ENCODE peak calls at places on chromosomes 3 and 15, in six cellular contexts. One of them, this sample, is unnamed.

GRCh38 chr3:155110996-155111901 is 31.1 kb downstream of the MME start:
- DNase-seq in GDM1: no peak
- DNase-seq in neural crest cell: no peak
- DNase-seq in stomach: no peak
- DNase-seq in cardiac fibroblast: no peak
- DNase-seq in T follicular helper cell: no peak
- DNase-seq in this sample: no peak

GRCh38 chr3:11556234-11556633 is 87.5 kb downstream of the VGLL4 start:
- DNase-seq in neural crest cell: no peak
- DNase-seq in T follicular helper cell: no peak
- DNase-seq in GDM1: no peak
- DNase-seq in cardiac fibroblast: no peak
- DNase-seq in stomach: no peak
- DNase-seq in this sample: no peak

GRCh38 chr3:86152620-86153019 is 838.3 kb downstream of the VGLL3 start:
- DNase-seq in T follicular helper cell: no peak
- DNase-seq in stomach: no peak
- DNase-seq in neural crest cell: no peak
- DNase-seq in GDM1: no peak
- DNase-seq in cardiac fibroblast: no peak
- DNase-seq in this sample: no peak

GRCh38 chr3:46575577-46576222 is 9.6 kb upstream of the LRRC2 start:
- DNase-seq in GDM1: no peak
- DNase-seq in cardiac fibroblast: no peak
- DNase-seq in T follicular helper cell: no peak
- DNase-seq in neural crest cell: no peak
- DNase-seq in stomach: no peak
- DNase-seq in this sample: no peak

GRCh38 chr3:9026320-9027040 is 63.2 kb upstream of the RAD18 start:
- DNase-seq in cardiac fibroblast: no peak
- DNase-seq in neural crest cell: no peak
- DNase-seq in stomach: no peak
- DNase-seq in GDM1: no peak
- DNase-seq in T follicular helper cell: no peak
- DNase-seq in this sample: no peak

GRCh38 chr15:67110958-67111864 is 45.8 kb downstream of the SMAD3 start:
- DNase-seq in T follicular helper cell: no peak
- DNase-seq in stomach: no peak
- DNase-seq in cardiac fibroblast: peak
- DNase-seq in neural crest cell: no peak
- DNase-seq in GDM1: no peak
- DNase-seq in this sample: no peak

GRCh38 chr15:60592386-60593339 is 113.7 kb upstream of the ICE2 start:
- DNase-seq in stomach: peak
- DNase-seq in neural crest cell: peak
- DNase-seq in GDM1: no peak
- DNase-seq in T follicular helper cell: peak
- DNase-seq in cardiac fibroblast: peak
- DNase-seq in this sample: peak

GRCh38 chr3:37987315-37987697 is 3.3 kb upstream of the VILL start:
- DNase-seq in GDM1: no peak
- DNase-seq in T follicular helper cell: no peak
- DNase-seq in stomach: no peak
- DNase-seq in cardiac fibroblast: no peak
- DNase-seq in neural crest cell: no peak
- DNase-seq in this sample: no peak

GRCh38 chr3:122892561-122892960 is 97.7 kb downstream of the SLC49A4 start:
- DNase-seq in stomach: no peak
- DNase-seq in T follicular helper cell: no peak
- DNase-seq in GDM1: no peak
- DNase-seq in cardiac fibroblast: no peak
- DNase-seq in neural crest cell: no peak
- DNase-seq in this sample: no peak

GRCh38 chr3:141876381-141876890 is at the start of gene ATP1B3:
- DNase-seq in GDM1: peak
- DNase-seq in stomach: peak
- DNase-seq in cardiac fibroblast: peak
- DNase-seq in neural crest cell: peak
- DNase-seq in T follicular helper cell: peak
- DNase-seq in this sample: peak

GRCh38 chr3:66153471-66153870 is 67.3 kb upstream of the SLC25A26 start:
- DNase-seq in cardiac fibroblast: no peak
- DNase-seq in GDM1: no peak
- DNase-seq in neural crest cell: no peak
- DNase-seq in T follicular helper cell: no peak
- DNase-seq in stomach: no peak
- DNase-seq in this sample: no peak

GRCh38 chr3:71725279-71725991 is at the start of gene EIF4E3:
- DNase-seq in stomach: peak
- DNase-seq in T follicular helper cell: no peak
- DNase-seq in neural crest cell: peak
- DNase-seq in cardiac fibroblast: no peak
- DNase-seq in GDM1: no peak
- DNase-seq in this sample: no peak

GRCh38 chr15:28998511-28998910 is 112.7 kb downstream of the APBA2 start:
- DNase-seq in stomach: no peak
- DNase-seq in T follicular helper cell: no peak
- DNase-seq in GDM1: no peak
- DNase-seq in cardiac fibroblast: no peak
- DNase-seq in neural crest cell: no peak
- DNase-seq in this sample: no peak

GRCh38 chr3:135329479-135329878 is 534.4 kb downstream of the EPHB1 start:
- DNase-seq in T follicular helper cell: no peak
- DNase-seq in stomach: no peak
- DNase-seq in GDM1: peak
- DNase-seq in cardiac fibroblast: no peak
- DNase-seq in neural crest cell: no peak
- DNase-seq in this sample: no peak

GRCh38 chr3:172199850-172200369 is 160.5 kb downstream of the FNDC3B start:
- DNase-seq in GDM1: no peak
- DNase-seq in neural crest cell: no peak
- DNase-seq in stomach: no peak
- DNase-seq in cardiac fibroblast: no peak
- DNase-seq in T follicular helper cell: no peak
- DNase-seq in this sample: no peak

GRCh38 chr3:66582721-66583141 is 81.9 kb upstream of the LRIG1 start:
- DNase-seq in T follicular helper cell: peak
- DNase-seq in stomach: no peak
- DNase-seq in neural crest cell: no peak
- DNase-seq in cardiac fibroblast: no peak
- DNase-seq in GDM1: no peak
- DNase-seq in this sample: peak

GRCh38 chr3:66355394-66355793 is 134.6 kb downstream of the SLC25A26 start:
- DNase-seq in T follicular helper cell: no peak
- DNase-seq in neural crest cell: no peak
- DNase-seq in GDM1: no peak
- DNase-seq in stomach: no peak
- DNase-seq in cardiac fibroblast: no peak
- DNase-seq in this sample: no peak

GRCh38 chr3:20484126-20484525 is 298.1 kb upstream of the SGO1 start:
- DNase-seq in cardiac fibroblast: no peak
- DNase-seq in GDM1: no peak
- DNase-seq in T follicular helper cell: no peak
- DNase-seq in neural crest cell: no peak
- DNase-seq in stomach: no peak
- DNase-seq in this sample: no peak

GRCh38 chr3:9347887-9348286 is 15.0 kb upstream of the THUMPD3 start:
- DNase-seq in neural crest cell: no peak
- DNase-seq in cardiac fibroblast: peak
- DNase-seq in stomach: no peak
- DNase-seq in T follicular helper cell: no peak
- DNase-seq in GDM1: no peak
- DNase-seq in this sample: no peak

GRCh38 chr3:135326851-135327250 is 531.8 kb downstream of the EPHB1 start:
- DNase-seq in T follicular helper cell: no peak
- DNase-seq in neural crest cell: no peak
- DNase-seq in GDM1: no peak
- DNase-seq in cardiac fibroblast: no peak
- DNase-seq in stomach: no peak
- DNase-seq in this sample: no peak

GRCh38 chr3:140242818-140243276 is 307.9 kb downstream of the CLSTN2 start:
- DNase-seq in T follicular helper cell: no peak
- DNase-seq in GDM1: no peak
- DNase-seq in neural crest cell: no peak
- DNase-seq in stomach: no peak
- DNase-seq in cardiac fibroblast: peak
- DNase-seq in this sample: no peak

GRCh38 chr3:140148824-140149390 is 213.9 kb downstream of the CLSTN2 start:
- DNase-seq in GDM1: no peak
- DNase-seq in stomach: no peak
- DNase-seq in neural crest cell: no peak
- DNase-seq in cardiac fibroblast: no peak
- DNase-seq in T follicular helper cell: no peak
- DNase-seq in this sample: no peak

GRCh38 chr15:83444936-83445335 is 2.2 kb upstream of the SH3GL3 start:
- DNase-seq in stomach: no peak
- DNase-seq in cardiac fibroblast: no peak
- DNase-seq in neural crest cell: no peak
- DNase-seq in GDM1: no peak
- DNase-seq in T follicular helper cell: no peak
- DNase-seq in this sample: no peak

GRCh38 chr3:135706758-135707375 is 258.7 kb upstream of the PPP2R3A start:
- DNase-seq in stomach: no peak
- DNase-seq in GDM1: no peak
- DNase-seq in neural crest cell: no peak
- DNase-seq in cardiac fibroblast: no peak
- DNase-seq in T follicular helper cell: no peak
- DNase-seq in this sample: no peak

GRCh38 chr3:11532865-11533490 is 110.7 kb downstream of the VGLL4 start:
- DNase-seq in GDM1: no peak
- DNase-seq in neural crest cell: no peak
- DNase-seq in stomach: no peak
- DNase-seq in T follicular helper cell: no peak
- DNase-seq in cardiac fibroblast: peak
- DNase-seq in this sample: no peak

GRCh38 chr3:160444411-160444810 is 5.2 kb downstream of the TRIM59 start:
- DNase-seq in stomach: no peak
- DNase-seq in GDM1: no peak
- DNase-seq in neural crest cell: no peak
- DNase-seq in cardiac fibroblast: no peak
- DNase-seq in T follicular helper cell: no peak
- DNase-seq in this sample: no peak

GRCh38 chr3:11423868-11424267 is 151.7 kb downstream of the ATG7 start:
- DNase-seq in neural crest cell: no peak
- DNase-seq in stomach: no peak
- DNase-seq in cardiac fibroblast: no peak
- DNase-seq in T follicular helper cell: no peak
- DNase-seq in GDM1: no peak
- DNase-seq in this sample: no peak

GRCh38 chr3:189355481-189356201 is 183.9 kb downstream of the TPRG1 start:
- DNase-seq in neural crest cell: no peak
- DNase-seq in stomach: no peak
- DNase-seq in cardiac fibroblast: peak
- DNase-seq in GDM1: no peak
- DNase-seq in T follicular helper cell: peak
- DNase-seq in this sample: no peak

GRCh38 chr3:52509753-52510328 is 14.7 kb downstream of the STAB1 start:
- DNase-seq in T follicular helper cell: no peak
- DNase-seq in GDM1: no peak
- DNase-seq in cardiac fibroblast: no peak
- DNase-seq in neural crest cell: no peak
- DNase-seq in stomach: no peak
- DNase-seq in this sample: no peak

GRCh38 chr15:35557544-35557943 is 11.6 kb upstream of the DPH6 start:
- DNase-seq in cardiac fibroblast: peak
- DNase-seq in stomach: no peak
- DNase-seq in T follicular helper cell: no peak
- DNase-seq in neural crest cell: no peak
- DNase-seq in GDM1: no peak
- DNase-seq in this sample: no peak

GRCh38 chr3:6861989-6862879 is 1.3 kb downstream of the GRM7 start:
- DNase-seq in cardiac fibroblast: no peak
- DNase-seq in T follicular helper cell: no peak
- DNase-seq in stomach: no peak
- DNase-seq in GDM1: no peak
- DNase-seq in neural crest cell: no peak
- DNase-seq in this sample: no peak

GRCh38 chr3:74121761-74122160 is 492.7 kb downstream of the CNTN3 start:
- DNase-seq in cardiac fibroblast: peak
- DNase-seq in T follicular helper cell: no peak
- DNase-seq in GDM1: no peak
- DNase-seq in stomach: no peak
- DNase-seq in neural crest cell: no peak
- DNase-seq in this sample: no peak

GRCh38 chr3:49410844-49411549 is 779 bp downstream of the RHOA start:
- DNase-seq in neural crest cell: no peak
- DNase-seq in cardiac fibroblast: no peak
- DNase-seq in T follicular helper cell: no peak
- DNase-seq in GDM1: no peak
- DNase-seq in stomach: no peak
- DNase-seq in this sample: no peak

This sample was measured in HL-60.